ENCODE peak calls at places on chromosomes 4 and X, in six cellular contexts. P is mesenchymal stem cell, S is H9, M is IMR-90, F is H1, J is neuronal stem cell. K is an unnamed sample.

GRCh38 chr4:17280266-17280665 is 231.6 kb downstream of the QDPR start:
- DNase-seq in P (no peak), S (no peak), M (no peak), F (no peak), J (no peak), K (no peak)

GRCh38 chrX:116285506-116285905 is 115.0 kb downstream of the AGTR2 start:
- DNase-seq in P (no peak), S (no peak), M (no peak), F (no peak), J (no peak), K (no peak)

GRCh38 chr4:102299302-102299701 is 46.0 kb downstream of the SLC39A8 start:
- DNase-seq in P (no peak), S (no peak), M (no peak), F (no peak), J (no peak), K (peak; percentile 16)

GRCh38 chr4:6335040-6335590 is 65.5 kb downstream of the WFS1 start:
- DNase-seq in P (no peak), S (no peak), M (no peak), F (no peak), J (no peak), K (no peak)

GRCh38 chrX:11908371-11908770 is 150.3 kb downstream of the MSL3 start:
- DNase-seq in P (no peak), S (no peak), M (no peak), F (no peak), J (no peak), K (peak; percentile 40)

GRCh38 chr4:168723020-168723419 is 226.2 kb downstream of the PALLD start:
- DNase-seq in P (peak; percentile 59), S (no peak), M (peak; percentile 75), F (no peak), J (no peak), K (no peak)

GRCh38 chr4:3040447-3041191 is 33.7 kb downstream of the HTT-AS start:
- DNase-seq in P (no peak), S (no peak), M (no peak), F (no peak), J (no peak), K (no peak)

GRCh38 chrX:4239650-4240540 is 526.4 kb upstream of the PRKX start:
- DNase-seq in P (no peak), S (no peak), M (no peak), F (no peak), J (no peak), K (no peak)

GRCh38 chr4:143076723-143077122 is 108.0 kb upstream of the USP38 start:
- DNase-seq in P (no peak), S (no peak), M (no peak), F (no peak), J (no peak), K (no peak)

GRCh38 chr4:182918044-182918607 is 940 bp upstream of the DCTD start:
- DNase-seq in P (no peak), S (no peak), M (no peak), F (no peak), J (no peak), K (peak; percentile 60)

GRCh38 chrX:47854474-47854873 is 17.8 kb downstream of the ZNF81 start:
- DNase-seq in P (peak; percentile 12), S (peak; percentile 34), M (peak; percentile 13), F (peak; percentile 43), J (no peak), K (peak; percentile 44)

GRCh38 chr4:154491731-154492249 is at the start of gene DCHS2:
- DNase-seq in P (no peak), S (peak; percentile 83), M (no peak), F (peak; percentile 78), J (peak; percentile 37), K (no peak)

GRCh38 chr4:182090186-182090585 is 153.0 kb upstream of the TENM3 start:
- DNase-seq in P (no peak), S (no peak), M (no peak), F (no peak), J (no peak), K (no peak)

GRCh38 chr4:560061-560460 is 16.0 kb downstream of the TMEM271 start:
- DNase-seq in P (no peak), S (no peak), M (no peak), F (no peak), J (no peak), K (no peak)

GRCh38 chr4:4328206-4328605 is 38.2 kb downstream of the ZBTB49 start:
- DNase-seq in P (no peak), S (no peak), M (no peak), F (no peak), J (no peak), K (no peak)
- H2AFZ ChIP-seq in P (no peak overlapping the region), S (no peak overlapping the region), M (no peak overlapping the region), F (no peak overlapping the region), J (no peak overlapping the region), K (no peak overlapping the region)

GRCh38 chr4:42148453-42148852 is 4.0 kb downstream of the BEND4 start:
- DNase-seq in P (no peak), S (no peak), M (no peak), F (no peak), J (no peak), K (no peak)

GRCh38 chr4:42143996-42144395 is 8.5 kb downstream of the BEND4 start:
- DNase-seq in P (no peak), S (no peak), M (no peak), F (no peak), J (no peak), K (no peak)

DNA sequence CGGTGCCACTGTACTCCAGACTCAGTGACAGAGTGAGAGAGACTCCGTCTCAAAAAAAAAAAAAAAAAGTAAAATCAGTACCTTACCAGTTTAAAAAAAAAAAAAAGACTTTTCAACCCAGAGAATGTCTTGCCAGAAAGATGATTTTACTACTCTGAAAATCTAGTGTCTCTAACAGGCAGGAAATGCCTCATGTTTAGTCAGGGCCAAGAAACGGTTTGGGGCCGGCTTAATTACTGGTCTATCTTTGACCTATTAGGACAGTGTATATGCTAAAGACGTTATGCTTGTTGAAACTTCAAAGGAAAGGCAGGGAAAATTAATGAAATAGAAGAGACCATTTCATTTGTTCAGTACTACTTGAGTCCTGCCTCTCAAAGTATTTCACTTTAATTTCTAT is 9.9 kb downstream of the BEND4 start:
- DNase-seq in P (no peak), S (no peak), M (peak; percentile 11), F (no peak), J (no peak), K (no peak)
- H4K91ac ChIP-seq in P (no peak overlapping the region), S (no peak overlapping the region), M (no peak overlapping the region), F (no peak overlapping the region), J (no peak overlapping the region), K (no peak overlapping the region)

DNA sequence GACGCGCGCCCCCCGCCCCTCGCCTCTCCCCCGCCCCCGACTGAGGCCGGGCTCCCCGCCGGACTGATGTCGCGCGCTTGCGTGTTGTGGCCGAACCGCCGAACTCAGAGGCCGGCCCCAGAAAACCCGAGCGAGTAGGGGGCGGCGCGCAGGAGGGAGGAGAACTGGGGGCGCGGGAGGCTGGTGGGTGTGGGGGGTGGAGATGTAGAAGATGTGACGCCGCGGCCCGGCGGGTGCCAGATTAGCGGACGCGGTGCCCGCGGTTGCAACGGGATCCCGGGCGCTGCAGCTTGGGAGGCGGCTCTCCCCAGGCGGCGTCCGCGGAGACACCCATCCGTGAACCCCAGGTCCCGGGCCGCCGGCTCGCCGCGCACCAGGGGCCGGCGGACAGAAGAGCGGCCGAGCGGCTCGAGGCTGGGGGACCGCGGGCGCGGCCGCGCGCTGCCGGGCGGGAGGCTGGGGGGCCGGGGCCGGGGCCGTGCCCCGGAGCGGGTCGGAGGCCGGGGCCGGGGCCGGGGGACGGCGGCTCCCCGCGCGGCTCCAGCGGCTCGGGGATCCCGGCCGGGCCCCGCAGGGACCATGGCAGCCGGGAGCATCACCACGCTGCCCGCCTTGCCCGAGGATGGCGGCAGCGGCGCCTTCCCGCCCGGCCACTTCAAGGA is at the start of gene FGF2:
- DNase-seq in P (peak; percentile 69), S (peak; percentile 71), M (peak; percentile 60), F (peak; percentile 84), J (peak; percentile 78), K (no peak)
- H2BK120ac ChIP-seq in P (peak within 1 kb of the TSS; percentile 89), S (peak within 1 kb of the TSS; percentile 52), M (peak within 1 kb of the TSS; percentile 89), F (peak within 1 kb of the TSS; percentile 47), J (no peak within 1 kb of the TSS), K (no peak within 1 kb of the TSS)

GRCh38 chrX:68829594-68830485 is 1.0 kb downstream of the EFNB1 start:
- DNase-seq in P (peak; percentile 46), S (peak; percentile 25), M (peak; percentile 19), F (peak; percentile 40), J (no peak), K (peak; percentile 27)
- H2AFZ ChIP-seq in P (no peak overlapping the region), S (no peak overlapping the region), M (peak overlapping the region; percentile 89), F (no peak overlapping the region), J (no peak overlapping the region), K (peak overlapping the region; percentile 50)

GRCh38 chrX:120463241-120463640 is 5.9 kb downstream of the LAMP2 start:
- DNase-seq in P (peak; percentile 58), S (no peak), M (peak; percentile 45), F (no peak), J (no peak), K (no peak)
- H4K91ac ChIP-seq in P (no peak overlapping the region), S (no peak overlapping the region), M (no peak overlapping the region), F (no peak overlapping the region), J (no peak overlapping the region), K (no peak overlapping the region)

GRCh38 chr4:13920901-13921300 is 293.4 kb upstream of the BOD1L1 start:
- DNase-seq in P (peak; percentile 100), S (peak; percentile 73), M (peak; percentile 100), F (no peak), J (no peak), K (peak; percentile 82)

GRCh38 chr4:13921805-13922204 is 294.3 kb upstream of the BOD1L1 start:
- DNase-seq in P (peak; percentile 62), S (no peak), M (peak; percentile 69), F (no peak), J (no peak), K (no peak)

GRCh38 chr4:13919021-13919441 is 291.5 kb upstream of the BOD1L1 start:
- DNase-seq in P (peak; percentile 74), S (no peak), M (peak; percentile 94), F (no peak), J (no peak), K (no peak)

GRCh38 chr4:13922459-13922858 is 294.9 kb upstream of the BOD1L1 start:
- DNase-seq in P (no peak), S (no peak), M (no peak), F (no peak), J (no peak), K (no peak)

DNA sequence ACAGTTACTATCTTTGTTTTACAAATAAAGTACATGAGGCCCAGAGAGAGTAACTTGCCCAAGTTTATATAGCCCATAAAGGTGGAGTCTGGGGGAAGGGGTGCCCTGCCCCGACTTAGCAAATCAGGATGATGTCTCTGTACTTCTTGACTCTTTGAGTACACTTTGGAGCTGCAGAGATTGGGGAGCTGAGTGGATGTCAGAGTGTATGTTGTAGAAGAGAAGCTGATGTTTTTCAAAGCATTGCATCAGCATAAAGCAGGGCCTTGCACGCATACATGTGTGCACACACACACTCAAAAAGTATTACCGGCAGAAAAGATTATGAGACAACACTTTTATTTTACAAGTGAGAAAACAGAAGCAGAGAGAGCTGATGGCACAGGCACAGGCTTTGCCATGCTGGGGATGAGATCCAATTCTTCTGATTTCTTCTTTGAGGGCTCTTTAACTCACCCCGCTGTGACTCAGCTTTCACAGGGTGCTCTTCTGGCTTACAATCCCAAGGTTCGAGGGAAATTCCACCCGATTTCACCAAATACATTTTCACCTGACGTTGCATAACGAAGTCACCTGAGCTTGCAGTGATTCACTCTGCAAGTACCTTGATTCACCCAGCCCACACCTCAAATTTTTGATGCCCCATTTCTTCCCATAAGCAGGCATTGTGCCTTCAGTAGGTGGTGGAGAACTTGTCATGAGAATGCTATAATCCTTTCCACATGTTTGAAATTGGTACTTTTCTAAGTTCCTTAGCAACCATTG is 292.8 kb upstream of the BOD1L1 start:
- DNase-seq in P (peak; percentile 58), S (no peak), M (peak; percentile 81), F (no peak), J (no peak), K (peak; percentile 88)
- H2BK120ac ChIP-seq in P (peak overlapping the region; percentile 77), S (no peak overlapping the region), M (peak overlapping the region; percentile 98), F (no peak overlapping the region), J (no peak overlapping the region), K (no peak overlapping the region)

K was measured in trophoblast cell.